ENCODE peak calls at places on chromosomes 7 and 10, in five cellular contexts. R is HCT116, X is MM.1S, J is fibroblast of lung, G is mesendoderm. T is an unnamed sample.
A peak's percentile ranks its signal among the peaks of the same experiment; 100 is the strongest.

GRCh38 chr7:108149908-108150307 is 19.7 kb upstream of the LAMB4 start:
- DNase-seq in R (no peak), X (no peak), J (no peak), G (no peak), T (no peak)

GRCh38 chr7:22356855-22357310 is at the start of gene RAPGEF5:
- DNase-seq in R (peak; percentile 10), X (peak; percentile 69), J (peak; percentile 3), G (peak; percentile 37), T (no peak)

GRCh38 chr10:101046332-101047238 is 15.2 kb upstream of the KAZALD1 start:
- DNase-seq in R (no peak), X (no peak), J (no peak), G (peak; percentile 53), T (no peak)

GRCh38 chr7:149457766-149458165 is 3.1 kb downstream of the ZNF777 start:
- DNase-seq in R (no peak), X (no peak), J (no peak), G (no peak), T (no peak)

GRCh38 chr7:3867847-3868246 is 566.8 kb downstream of the SDK1 start:
- DNase-seq in R (no peak), X (no peak), J (peak; percentile 92), G (no peak), T (no peak)

GRCh38 chr10:70381491-70382421 is 669 bp downstream of the LRRC20 start:
- DNase-seq in R (no peak), X (peak; percentile 56), J (peak; percentile 20), G (peak; percentile 46), T (no peak)

GRCh38 chr10:62058896-62059423 is 157.5 kb downstream of the ARID5B start:
- DNase-seq in R (no peak), X (no peak), J (no peak), G (no peak), T (no peak)

GRCh38 chr7:30465342-30466170 is 13.0 kb downstream of the NOD1 start:
- DNase-seq in R (no peak), X (no peak), J (peak; percentile 80), G (no peak), T (no peak)

GRCh38 chr7:157272351-157273207 is 64.2 kb upstream of the DNAJB6 start:
- DNase-seq in R (no peak), X (no peak), J (no peak), G (no peak), T (no peak)

GRCh38 chr10:94299417-94299816 is 63.3 kb downstream of the NOC3L start:
- DNase-seq in R (no peak), X (peak; percentile 77), J (peak; percentile 77), G (no peak), T (no peak)

GRCh38 chr7:37408885-37409248 is 39.8 kb downstream of the ELMO1 start:
- DNase-seq in R (no peak), X (peak; percentile 68), J (no peak), G (no peak), T (no peak)

GRCh38 chr10:116124777-116125176 is 148.2 kb downstream of the GFRA1 start:
- DNase-seq in R (no peak), X (no peak), J (no peak), G (no peak), T (no peak)

GRCh38 chr10:112934193-112934592 is 15.9 kb upstream of the TCF7L2 start:
- DNase-seq in R (no peak), X (no peak), J (no peak), G (no peak), T (no peak)

GRCh38 chr7:157113607-157114006 is 25.1 kb upstream of the UBE3C start:
- DNase-seq in R (no peak), X (no peak), J (no peak), G (no peak), T (no peak)

GRCh38 chr7:145175366-145175765 is 339.5 kb upstream of the TPK1 start:
- DNase-seq in R (no peak), X (no peak), J (peak; percentile 11), G (no peak), T (no peak)

GRCh38 chr10:119516381-119517234 is 25.9 kb downstream of the RGS10 start:
- DNase-seq in R (no peak), X (peak; percentile 80), J (no peak), G (peak; percentile 82), T (no peak)
- H3K9ac ChIP-seq in R (no peak overlapping the region), X (peak overlapping the region; percentile 29), J (no peak overlapping the region), G (no peak overlapping the region), T (peak overlapping the region; percentile 51)

GRCh38 chr7:78709658-78710057 is 743.8 kb downstream of the MAGI2 start:
- DNase-seq in R (no peak), X (no peak), J (no peak), G (no peak), T (no peak)

GRCh38 chr7:78702770-78703169 is 750.7 kb downstream of the MAGI2 start:
- DNase-seq in R (no peak), X (no peak), J (peak; percentile 95), G (no peak), T (no peak)

GRCh38 chr7:78704504-78704903 is 749.0 kb downstream of the MAGI2 start:
- DNase-seq in R (no peak), X (no peak), J (no peak), G (no peak), T (no peak)
- H3K9ac ChIP-seq in R (no peak overlapping the region), X (no peak overlapping the region), J (no peak overlapping the region), G (no peak overlapping the region), T (no peak overlapping the region)

DNA sequence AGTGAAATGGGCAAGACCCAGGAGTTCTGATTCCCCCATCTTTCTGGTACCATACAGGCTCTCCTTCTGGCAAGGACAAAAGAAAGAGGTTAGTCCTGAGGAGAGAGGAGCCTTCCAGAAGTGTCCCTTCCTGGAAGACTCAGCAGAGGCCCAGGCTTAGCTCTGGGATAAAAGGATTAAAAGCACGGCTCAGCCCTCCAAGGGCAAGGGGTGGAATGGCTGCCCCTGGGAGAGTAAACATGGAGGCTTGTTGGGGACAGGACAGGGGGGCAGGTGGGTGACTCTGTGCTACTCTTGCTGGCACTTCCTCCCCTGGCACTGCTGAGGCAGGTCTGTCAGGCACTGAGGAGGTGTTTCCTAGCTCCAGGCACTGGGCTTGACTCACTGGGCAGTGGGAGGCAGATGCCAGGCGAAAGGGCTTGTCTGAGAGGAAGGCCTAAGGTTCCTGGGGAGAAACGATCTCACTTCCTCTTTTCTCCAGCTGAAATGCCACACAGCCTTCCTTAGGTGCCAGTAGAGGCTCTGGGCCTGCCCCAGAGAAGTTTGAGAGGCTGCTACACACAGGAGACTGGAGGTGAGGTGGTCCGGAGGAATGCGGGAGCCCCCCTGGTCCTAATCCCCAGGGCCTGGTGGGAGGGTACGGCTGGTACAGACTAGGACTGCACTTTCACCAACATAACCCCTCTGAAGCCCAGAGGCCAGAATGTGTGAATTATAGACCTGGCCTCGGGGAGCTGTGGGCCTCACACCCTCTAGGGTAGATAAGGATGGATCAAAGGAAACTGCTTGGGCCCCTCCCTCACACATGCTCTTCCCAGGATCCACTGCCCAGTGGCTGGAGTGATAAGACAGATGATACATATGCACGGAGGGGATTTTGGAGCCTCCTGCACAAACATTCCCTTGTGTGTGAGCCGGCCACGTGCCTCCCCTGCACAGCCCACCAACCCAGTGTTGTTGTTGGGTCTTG is 63.2 kb upstream of the PODXL start:
- DNase-seq in R (no peak), X (no peak), J (no peak), G (peak; percentile 76), T (no peak)
- H3K9ac ChIP-seq in R (no peak overlapping the region), X (no peak overlapping the region), J (no peak overlapping the region), G (no peak overlapping the region), T (peak overlapping the region; percentile 58)

GRCh38 chr7:2109936-2110585 is 122.7 kb downstream of the MAD1L1 start:
- DNase-seq in R (peak; percentile 94), X (no peak), J (peak; percentile 93), G (peak; percentile 32), T (no peak)
- H3K9ac ChIP-seq in R (peak overlapping the region; percentile 79), X (no peak overlapping the region), J (no peak overlapping the region), G (no peak overlapping the region), T (no peak overlapping the region)

T was measured in NT2/D1.